ENCODE peak calls at places on chromosomes 12 and 14, in six cellular contexts. T is A673, O is A549, K is mucosa of descending colon, X is neural progenitor cell, F is NT2/D1. Q is an unnamed sample. For H3K4me1, the result is how much of the 10 kb centered on the place peaks cover.

GRCh38 chr14:94322648-94323570 is at the start of gene SERPINA6:
- DNase-seq in F (no peak), X (no peak), K (peak), T (no peak), O (no peak), Q (no peak)

GRCh38 chr14:20934148-20934762 is 21.0 kb upstream of the RNASE2 start:
- DNase-seq in X (peak), K (no peak), O (peak), F (peak), T (peak), Q (peak)

GRCh38 chr12:45309826-45310626 is 94.1 kb downstream of the ANO6 start:
- DNase-seq in T (no peak), F (no peak), O (no peak), X (no peak), K (no peak), Q (no peak)

GRCh38 chr14:89720741-89721315 is 233.7 kb downstream of the EFCAB11 start:
- DNase-seq in K (peak), O (no peak), F (peak), X (no peak), T (no peak), Q (peak)

GRCh38 chr14:53002576-53002975 is 51.7 kb upstream of the FERMT2 start:
- DNase-seq in T (no peak), X (no peak), K (no peak), F (no peak), O (peak), Q (no peak)

GRCh38 chr12:64090047-64090446 is 132.0 kb downstream of the KICS2 start:
- DNase-seq in F (no peak), O (no peak), T (no peak), X (no peak), K (no peak), Q (no peak)

GRCh38 chr14:68894802-68895201 is 84.3 kb downstream of the ACTN1 start:
- DNase-seq in T (no peak), F (no peak), X (no peak), O (no peak), K (no peak), Q (no peak)

GRCh38 chr14:80211143-80212024 is at the start of gene DIO2:
- DNase-seq in O (peak), T (peak), X (peak), F (no peak), K (peak), Q (peak)

GRCh38 chr12:89319606-89320005 is 32.7 kb downstream of the DUSP6 start:
- DNase-seq in T (no peak), K (no peak), X (no peak), O (no peak), F (no peak), Q (no peak)

GRCh38 chr14:94045563-94046345 is 19.6 kb downstream of the OTUB2 start:
- DNase-seq in T (no peak), F (no peak), O (no peak), K (peak), X (no peak), Q (no peak)

GRCh38 chr14:91315844-91316267 is 71.4 kb upstream of the GPR68 start:
- DNase-seq in O (no peak), K (peak), T (no peak), F (no peak), X (no peak), Q (no peak)

GRCh38 chr12:105231396-105231795 is 4.6 kb downstream of the APPL2 start:
- DNase-seq in O (no peak), F (no peak), T (no peak), K (peak), X (no peak), Q (no peak)

GRCh38 chr14:74049886-74050495 is 30.8 kb downstream of the BBOF1 start:
- DNase-seq in F (no peak), X (no peak), K (no peak), T (no peak), O (no peak), Q (no peak)

GRCh38 chr14:68548194-68549056 is 244.4 kb downstream of the ZFP36L1 start:
- DNase-seq in X (peak), F (no peak), T (peak), O (peak), K (peak), Q (peak)

GRCh38 chr12:124126950-124127349 is 153.9 kb downstream of the ZNF664 start:
- DNase-seq in F (no peak), T (no peak), O (no peak), X (no peak), K (no peak), Q (no peak)

GRCh38 chr14:65255029-65255545 is 152.8 kb upstream of the MAX start:
- DNase-seq in F (no peak), O (peak), K (no peak), X (no peak), T (no peak), Q (no peak)

GRCh38 chr12:51190820-51191219 is 17.9 kb upstream of the TFCP2 start:
- DNase-seq in F (no peak), K (no peak), T (no peak), X (no peak), O (no peak), Q (no peak)

GRCh38 chr12:3604750-3605638 is 114.0 kb downstream of the PRMT8 start:
- DNase-seq in T (peak), O (no peak), K (peak), X (peak), F (peak), Q (peak)

GRCh38 chr12:4026476-4026875 is 153.3 kb upstream of the PARP11 start:
- DNase-seq in O (no peak), K (no peak), T (no peak), X (no peak), F (no peak), Q (no peak)

GRCh38 chr12:106108187-106108816 is 30.5 kb downstream of the NUAK1 start:
- DNase-seq in F (peak), X (no peak), K (peak), T (no peak), O (peak), Q (peak)

GRCh38 chr14:104993306-104993705 is 7.7 kb downstream of the CLBA1 start:
- DNase-seq in O (no peak), F (no peak), K (no peak), X (no peak), T (no peak), Q (no peak)

GRCh38 chr12:104464899-104465298 is 8.2 kb downstream of the CHST11 start:
- DNase-seq in T (no peak), X (no peak), F (no peak), K (no peak), O (no peak), Q (no peak)

GRCh38 chr12:92560713-92561542 is 141.9 kb upstream of the PLEKHG7 start:
- DNase-seq in F (no peak), X (no peak), K (no peak), T (no peak), O (no peak), Q (no peak)

GRCh38 chr12:59657711-59658110 is 61.9 kb downstream of the SLC16A7 start:
- DNase-seq in X (no peak), O (no peak), T (no peak), K (no peak), F (no peak), Q (no peak)

GRCh38 chr14:63342381-63342780 is 23.6 kb upstream of the GPHB5 start:
- DNase-seq in F (no peak), X (no peak), O (peak), T (peak), K (no peak), Q (no peak)

GRCh38 chr14:70821916-70822705 is 12.8 kb upstream of the MAP3K9 start:
- DNase-seq in F (no peak), X (peak), K (peak), O (peak), T (peak), Q (peak)

GRCh38 chr14:54840336-54840735 is 62.3 kb downstream of the GCH1 start:
- DNase-seq in F (no peak), T (no peak), K (no peak), O (no peak), X (no peak), Q (no peak)

GRCh38 chr12:26736563-26737486 is 96.2 kb downstream of the ITPR2 start:
- DNase-seq in K (no peak), F (no peak), T (no peak), O (no peak), X (no peak), Q (no peak)

GRCh38 chr12:28759334-28759733 is 389.7 kb upstream of the FAR2 start:
- DNase-seq in O (peak), T (peak), F (peak), X (peak), K (no peak), Q (peak)

GRCh38 chr12:84763112-84763511 is 149.5 kb downstream of the SLC6A15 start:
- DNase-seq in O (no peak), K (no peak), F (no peak), X (no peak), T (no peak), Q (no peak)

GRCh38 chr14:73634333-73634833 is 10.4 kb upstream of the DNAL1 start:
- DNase-seq in K (no peak), T (peak), F (peak), O (no peak), X (peak), Q (peak)

GRCh38 chr14:37170237-37170636 is 2.2 kb downstream of the SLC25A21 start:
- DNase-seq in K (no peak), O (no peak), X (no peak), F (no peak), T (no peak), Q (no peak)

GRCh38 chr14:91413547-91414474 is 3.8 kb downstream of the CCDC88C start:
- DNase-seq in K (peak), O (no peak), T (no peak), X (no peak), F (no peak), Q (peak)

GRCh38 chr12:85448548-85449139 is 168.6 kb downstream of the ALX1 start:
- DNase-seq in K (no peak), T (peak), O (peak), F (no peak), X (no peak), Q (no peak)

DNA sequence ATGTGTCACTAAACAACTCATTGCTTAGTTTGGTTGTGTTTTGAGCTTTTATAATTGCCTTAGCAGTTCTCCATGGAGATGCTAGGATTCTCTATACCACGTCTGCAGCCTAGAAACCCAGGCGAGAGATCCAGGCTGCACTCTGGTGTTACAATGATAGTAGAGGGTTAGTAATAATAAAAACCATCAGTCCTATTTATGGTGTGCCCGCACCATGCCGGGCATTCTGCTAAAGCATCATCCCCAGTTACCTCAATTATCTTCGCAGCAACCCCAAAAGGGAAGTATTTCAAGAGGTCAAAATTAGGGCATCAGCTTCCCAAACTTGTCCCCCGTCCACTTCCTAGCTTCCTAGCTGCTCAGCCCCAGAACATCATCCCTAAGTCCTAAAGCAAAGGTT is 3.2 kb downstream of the SYNE3 start:
- DNase-seq in K (no peak), X (no peak), O (no peak), F (no peak), T (no peak), Q (no peak)
- H3K4me1 ChIP-seq in K (under half), X (under half), O (under half), F (under half), T (under half), Q (under half)

GRCh38 chr12:122880668-122881067 is 15.3 kb downstream of the VPS37B start:
- DNase-seq in X (peak), O (peak), F (no peak), T (peak), K (peak), Q (peak)
- H3K4me1 ChIP-seq in X (under half), O (under half), F (under half), T (under half), K (under half), Q (under half)

GRCh38 chr12:11836282-11836963 is 186.9 kb downstream of the ETV6 start:
- DNase-seq in T (no peak), X (no peak), F (no peak), K (peak), O (no peak), Q (no peak)

GRCh38 chr12:11833174-11833895 is 183.9 kb downstream of the ETV6 start:
- DNase-seq in T (no peak), O (no peak), F (no peak), X (no peak), K (no peak), Q (no peak)

GRCh38 chr12:11834104-11834812 is 184.8 kb downstream of the ETV6 start:
- DNase-seq in T (no peak), O (no peak), F (no peak), K (no peak), X (no peak), Q (no peak)

GRCh38 chr12:11836964-11837286 is 187.5 kb downstream of the ETV6 start:
- DNase-seq in F (no peak), T (no peak), K (no peak), O (no peak), X (no peak), Q (no peak)

GRCh38 chr12:11834925-11835324 is 185.5 kb downstream of the ETV6 start:
- DNase-seq in F (no peak), K (no peak), X (no peak), O (no peak), T (no peak), Q (no peak)
- H3K4me1 ChIP-seq in F (under half), K (under half), X (under half), O (under half), T (under half), Q (under half)

GRCh38 chr12:132539016-132539773 is 49.2 kb downstream of the FBRSL1 start:
- DNase-seq in O (no peak), T (no peak), K (no peak), X (no peak), F (no peak), Q (no peak)

GRCh38 chr12:132540436-132540835 is 50.5 kb downstream of the FBRSL1 start:
- DNase-seq in F (no peak), O (no peak), T (no peak), K (no peak), X (no peak), Q (no peak)

GRCh38 chr12:132537049-132537448 is 47.1 kb downstream of the FBRSL1 start:
- DNase-seq in F (no peak), X (no peak), K (no peak), O (no peak), T (no peak), Q (no peak)

GRCh38 chr12:132537836-132538235 is 47.9 kb downstream of the FBRSL1 start:
- DNase-seq in F (no peak), O (no peak), X (no peak), T (no peak), K (no peak), Q (no peak)

GRCh38 chr12:132538336-132539015 is 48.5 kb downstream of the FBRSL1 start:
- DNase-seq in F (no peak), K (no peak), X (no peak), O (no peak), T (no peak), Q (no peak)
- H3K4me1 ChIP-seq in F (under half), K (under half), X (under half), O (under half), T (under half), Q (under half)

DNA sequence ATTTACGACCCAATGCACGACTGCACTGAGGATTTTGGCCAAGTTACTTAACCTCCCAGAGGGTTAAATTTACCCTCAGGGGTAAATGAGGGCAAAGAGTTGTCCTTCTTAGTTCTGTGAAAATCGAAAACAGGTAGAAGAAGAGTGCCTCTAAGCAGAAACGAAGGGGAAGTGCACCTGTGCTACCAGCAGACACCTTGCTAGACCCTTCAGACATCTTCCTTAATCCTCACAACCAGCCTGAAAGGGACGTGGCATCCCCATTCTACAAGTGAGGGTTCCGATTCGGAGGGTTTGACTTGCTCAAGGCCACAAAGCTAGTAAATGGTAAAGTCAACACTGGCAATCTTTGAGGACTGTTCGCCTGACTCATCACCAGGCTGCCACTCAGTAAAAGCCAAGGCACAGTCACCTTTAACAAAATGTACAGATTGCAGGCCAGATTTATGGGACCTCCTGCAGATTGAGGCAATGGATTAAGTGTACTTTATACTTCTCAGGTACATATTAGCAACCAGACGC is 1.6 kb downstream of the GSG1 start:
- DNase-seq in X (no peak), F (no peak), T (peak), O (peak), K (no peak), Q (no peak)
- H3K4me1 ChIP-seq in X (under half), F (under half), T (under half), O (half or more), K (under half), Q (under half)

GRCh38 chr12:76916170-76916540 is 37.3 kb upstream of the CSRP2 start:
- DNase-seq in O (no peak), K (no peak), T (no peak), F (no peak), X (no peak), Q (no peak)

GRCh38 chr12:76919388-76920181 is 40.8 kb upstream of the CSRP2 start:
- DNase-seq in F (no peak), T (no peak), O (no peak), K (no peak), X (no peak), Q (no peak)

GRCh38 chr12:76920182-76921014 is 41.6 kb upstream of the CSRP2 start:
- DNase-seq in X (no peak), T (no peak), K (no peak), O (no peak), F (no peak), Q (peak)

GRCh38 chr12:76914102-76914859 is 35.5 kb upstream of the CSRP2 start:
- DNase-seq in F (no peak), T (no peak), O (no peak), K (no peak), X (no peak), Q (no peak)

GRCh38 chr12:76915381-76916169 is 36.8 kb upstream of the CSRP2 start:
- DNase-seq in K (no peak), X (no peak), T (no peak), O (no peak), F (no peak), Q (no peak)
- H3K4me1 ChIP-seq in K (under half), X (under half), T (under half), O (under half), F (under half), Q (under half)

GRCh38 chr12:47754881-47755280 is 3.8 kb downstream of the RAPGEF3 start:
- DNase-seq in O (no peak), X (no peak), F (no peak), K (peak), T (no peak), Q (no peak)
- H3K4me1 ChIP-seq in O (under half), X (under half), F (under half), K (under half), T (under half), Q (under half)

DNA sequence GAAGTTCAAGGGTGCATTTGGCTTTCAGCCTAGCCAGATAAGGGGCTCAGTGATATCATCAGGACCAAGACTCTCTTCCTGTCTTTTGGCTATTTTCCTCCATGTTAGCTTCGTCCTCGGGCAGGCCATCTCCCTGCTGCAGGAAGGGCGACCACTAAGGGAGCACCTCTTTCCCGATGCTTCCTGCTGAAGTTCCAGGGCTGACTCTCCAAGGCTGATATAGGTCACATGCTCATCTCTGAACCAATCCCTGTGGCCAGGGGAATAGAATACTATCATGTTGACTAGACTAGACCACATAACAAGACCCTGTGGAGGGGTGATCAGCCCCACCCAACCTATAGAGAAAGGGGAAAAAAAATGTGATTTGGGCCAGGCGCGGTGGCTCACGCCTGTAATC is 9.8 kb upstream of the KRT8 start:
- DNase-seq in F (no peak), X (no peak), K (no peak), O (no peak), T (no peak), Q (no peak)
- H3K4me1 ChIP-seq in F (under half), X (under half), K (under half), O (under half), T (under half), Q (under half)

DNA sequence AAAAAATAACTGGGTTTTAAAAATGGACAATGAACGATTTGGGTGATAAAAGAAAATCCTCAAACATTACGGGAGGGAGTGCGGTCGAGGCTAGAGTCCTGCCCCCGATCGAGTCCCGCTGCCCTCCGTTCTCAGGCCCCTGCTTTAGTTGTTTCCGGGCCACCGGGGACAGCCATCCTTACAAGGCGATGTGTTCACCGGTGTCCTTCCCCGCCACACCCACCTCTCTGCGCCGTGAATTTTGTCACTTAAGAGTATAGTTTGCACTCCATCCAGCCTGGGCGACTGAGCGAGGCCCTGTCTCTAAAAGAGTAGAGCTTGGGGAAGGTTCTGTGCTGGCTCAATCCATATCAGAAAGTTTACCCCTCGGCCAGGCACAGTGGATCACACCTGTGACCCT is 2.9 kb downstream of the ULK1 start:
- DNase-seq in F (no peak), K (peak), T (no peak), X (no peak), O (no peak), Q (no peak)
- H3K4me1 ChIP-seq in F (under half), K (under half), T (under half), X (under half), O (under half), Q (under half)

GRCh38 chr12:20272801-20273200 is 95.5 kb upstream of the PDE3A start:
- DNase-seq in F (no peak), X (no peak), O (no peak), K (no peak), T (no peak), Q (no peak)

GRCh38 chr12:20269352-20270067 is 98.8 kb upstream of the PDE3A start:
- DNase-seq in T (no peak), K (no peak), F (no peak), X (no peak), O (peak), Q (no peak)

GRCh38 chr12:20268771-20269170 is 99.6 kb upstream of the PDE3A start:
- DNase-seq in K (no peak), F (no peak), T (no peak), O (no peak), X (no peak), Q (no peak)

GRCh38 chr12:20272171-20272570 is 96.2 kb upstream of the PDE3A start:
- DNase-seq in K (no peak), O (no peak), X (no peak), F (no peak), T (no peak), Q (peak)

GRCh38 chr12:20270557-20270956 is 97.8 kb upstream of the PDE3A start:
- DNase-seq in F (no peak), T (no peak), O (no peak), K (no peak), X (no peak), Q (no peak)
- H3K4me1 ChIP-seq in F (under half), T (under half), O (under half), K (under half), X (under half), Q (under half)